ENCODE peak calls at places on chromosome 1, in four cellular contexts. F, G, V and S are unnamed samples.

GRCh38 chr1:212402876-212403275 is 11.8 kb downstream of the PACC1 start:
- DNase-seq in F (no peak), G (no peak), V (no peak), S (no peak)

GRCh38 chr1:84390231-84390630 is 8.1 kb upstream of the DNASE2B start:
- DNase-seq in F (no peak), G (no peak), V (no peak), S (no peak)

GRCh38 chr1:228459091-228459993 is 27.8 kb upstream of the RNF187 start:
- DNase-seq in F (no peak), G (peak; percentile 83), V (peak; percentile 68), S (peak; percentile 69)

GRCh38 chr1:19643602-19644419 is at the start of gene NBL1:
- DNase-seq in F (no peak), G (peak; percentile 80), V (no peak), S (peak; percentile 69)

GRCh38 chr1:197577580-197577979 is 197.7 kb downstream of the DENND1B start:
- DNase-seq in F (no peak), G (no peak), V (no peak), S (no peak)

GRCh38 chr1:7117599-7118281 is 332.5 kb downstream of the CAMTA1 start:
- DNase-seq in F (no peak), G (peak; percentile 92), V (peak; percentile 36), S (no peak)

GRCh38 chr1:171935664-171936063 is 94.4 kb downstream of the DNM3 start:
- DNase-seq in F (no peak), G (no peak), V (no peak), S (no peak)

GRCh38 chr1:150022357-150022756 is 11.8 kb upstream of the OTUD7B start:
- DNase-seq in F (no peak), G (no peak), V (no peak), S (no peak)

GRCh38 chr1:241990040-241990439 is 8.9 kb downstream of the MAP1LC3C start:
- DNase-seq in F (no peak), G (peak; percentile 79), V (peak; percentile 98), S (no peak)

GRCh38 chr1:54944610-54945392 is 35.6 kb upstream of the TMEM61 start:
- DNase-seq in F (peak; percentile 56), G (peak; percentile 94), V (peak; percentile 35), S (peak; percentile 74)